ENCODE peak calls at places on chromosomes 1 and 21, in four cellular contexts. X is testis, U is GM12891, D is HCT116. O is an unnamed sample.

GRCh38 chr1:56404561-56405030 is 174.8 kb downstream of the PLPP3 start:
- DNase-seq in D (no peak), X (peak), U (no peak), O (no peak)

GRCh38 chr21:42381347-42381984 is 14.4 kb downstream of the TMPRSS3 start:
- DNase-seq in U (no peak), X (peak), D (peak), O (peak)

GRCh38 chr1:88783145-88783544 is 99.1 kb downstream of the PKN2 start:
- DNase-seq in U (no peak), X (no peak), D (no peak), O (no peak)

GRCh38 chr21:34560021-34560420 is 48.0 kb upstream of the KCNE1 start:
- DNase-seq in U (no peak), X (no peak), D (no peak), O (no peak)

GRCh38 chr1:180165509-180166435 is 11.1 kb downstream of the QSOX1 start:
- DNase-seq in X (no peak), D (no peak), U (no peak), O (no peak)

GRCh38 chr1:25658791-25659431 is 42.3 kb downstream of the MAN1C1 start:
- DNase-seq in D (no peak), X (peak), U (no peak), O (no peak)

GRCh38 chr1:53686371-53687267 is 52.3 kb downstream of the GLIS1 start:
- DNase-seq in X (no peak), D (no peak), U (no peak), O (no peak)

GRCh38 chr1:25028910-25029599 is 99.0 kb upstream of the RUNX3 start:
- DNase-seq in U (no peak), X (no peak), D (no peak), O (no peak)

GRCh38 chr1:155250246-155250632 is 5.0 kb downstream of the ENTREP3 start:
- DNase-seq in X (no peak), U (no peak), D (no peak), O (no peak)

GRCh38 chr1:10621906-10622305 is 147.2 kb downstream of the PEX14 start:
- DNase-seq in X (no peak), U (no peak), D (no peak), O (no peak)

GRCh38 chr1:17118706-17119075 is 560 bp downstream of the PADI2 start:
- DNase-seq in D (no peak), U (no peak), X (no peak), O (no peak)

GRCh38 chr1:37605061-37605650 is 9.4 kb upstream of the GNL2 start:
- DNase-seq in X (peak), U (no peak), D (no peak), O (no peak)

GRCh38 chr1:182299728-182300581 is 91.6 kb downstream of the GLUL start:
- DNase-seq in D (no peak), U (no peak), X (peak), O (no peak)

GRCh38 chr1:25503551-25504426 is 39.6 kb upstream of the LDLRAP1 start:
- DNase-seq in X (peak), D (peak), U (no peak), O (peak)

GRCh38 chr1:51736702-51737101 is 119.8 kb downstream of the OSBPL9 start:
- DNase-seq in D (peak), X (no peak), U (no peak), O (peak)

GRCh38 chr1:161747789-161748188 is 1.8 kb upstream of the DUSP12 start:
- DNase-seq in D (no peak), U (no peak), X (no peak), O (no peak)

GRCh38 chr1:161749509-161750407 is at the start of gene DUSP12:
- DNase-seq in U (peak), X (peak), D (peak), O (peak)
- TF ChIP-seq POLR2A in U (peak), X (no peak), D (peak), O (peak)

GRCh38 chr1:235941852-235942624 is 75.3 kb upstream of the LYST start:
- DNase-seq in D (no peak), U (no peak), X (no peak), O (peak)

GRCh38 chr1:235938714-235939487 is 72.2 kb upstream of the LYST start:
- DNase-seq in X (no peak), D (no peak), U (no peak), O (peak)

GRCh38 chr1:235942625-235942934 is 75.9 kb upstream of the LYST start:
- DNase-seq in U (no peak), D (no peak), X (no peak), O (no peak)

GRCh38 chr1:235939488-235939775 is 72.7 kb upstream of the LYST start:
- DNase-seq in X (no peak), U (no peak), D (no peak), O (no peak)

GRCh38 chr1:235940282-235940681 is 73.6 kb upstream of the LYST start:
- DNase-seq in X (no peak), U (no peak), D (no peak), O (no peak)
- TF ChIP-seq POLR2A in X (no peak), U (no peak), D (no peak), O (no peak)

DNA sequence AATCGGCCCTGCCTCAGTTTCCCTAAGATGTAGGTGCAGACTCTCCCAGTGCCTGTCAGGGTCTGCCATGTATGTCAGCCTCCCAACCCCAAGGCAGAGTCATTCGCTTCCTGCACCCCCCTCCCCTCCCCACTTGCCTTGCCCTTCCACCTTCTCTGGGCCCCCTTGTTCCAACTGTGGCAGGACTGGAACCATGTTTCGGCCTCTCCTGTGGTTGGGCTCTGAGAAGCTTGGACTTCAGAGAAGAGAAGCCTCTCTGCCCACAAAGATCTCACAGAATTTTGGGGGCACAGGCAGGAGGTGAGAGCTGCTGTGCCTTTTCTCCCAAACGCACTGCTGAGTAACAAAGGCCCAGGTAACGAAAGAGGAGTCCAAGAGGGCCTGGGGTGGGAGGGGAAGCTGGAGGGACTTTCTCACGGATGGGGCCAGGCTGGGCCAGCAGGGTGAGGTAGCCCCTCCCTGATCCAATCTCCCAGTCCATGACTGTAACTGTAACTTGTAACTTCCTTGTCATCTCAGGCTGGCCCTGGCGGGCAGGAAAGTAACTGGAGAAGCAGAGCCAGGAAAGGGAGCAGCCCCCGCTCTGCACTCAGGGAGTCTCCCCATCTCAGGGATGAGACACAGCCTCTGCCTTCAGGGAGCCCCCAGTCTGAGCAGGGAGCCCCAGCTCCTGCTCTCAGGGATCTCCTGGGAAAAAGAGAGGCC is 11.4 kb downstream of the CRABP2 start:
- DNase-seq in X (peak), U (no peak), D (no peak), O (no peak)
- TF ChIP-seq POLR2A in X (no peak), U (no peak), D (no peak), O (no peak)

GRCh38 chr21:33377221-33377620 is 26.0 kb upstream of the IFNGR2 start:
- DNase-seq in U (no peak), D (no peak), X (no peak), O (no peak)

GRCh38 chr21:33374080-33374873 is 28.9 kb upstream of the IFNGR2 start:
- DNase-seq in U (no peak), D (peak), X (peak), O (peak)

GRCh38 chr21:33380483-33380998 is 22.7 kb upstream of the IFNGR2 start:
- DNase-seq in U (no peak), D (peak), X (peak), O (peak)

GRCh38 chr21:33374874-33375644 is 28.2 kb upstream of the IFNGR2 start:
- DNase-seq in U (no peak), D (no peak), X (no peak), O (no peak)

GRCh38 chr21:33378081-33378480 is 25.1 kb upstream of the IFNGR2 start:
- DNase-seq in X (no peak), D (no peak), U (no peak), O (no peak)
- TF ChIP-seq POLR2A in X (no peak), D (no peak), U (no peak), O (no peak)

DNA sequence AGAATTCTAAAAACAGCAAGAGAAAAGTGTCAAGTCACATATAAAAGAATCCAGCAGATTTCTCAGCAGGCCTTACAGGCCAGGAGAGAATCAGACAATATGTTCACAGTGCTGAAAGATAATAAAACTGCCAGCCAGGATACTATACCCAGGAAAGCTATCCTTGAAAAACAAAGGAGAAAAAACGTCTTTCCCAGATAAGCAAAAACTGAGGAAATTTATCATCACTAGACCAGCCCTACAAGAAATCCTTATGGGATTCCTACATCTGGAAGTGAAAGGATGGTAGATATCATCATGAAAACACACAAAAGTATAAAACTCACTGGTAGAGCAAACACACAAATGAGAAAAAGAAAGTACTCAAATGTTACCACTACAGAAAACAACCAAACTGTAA is 25.2 kb upstream of the UTS2 start:
- DNase-seq in D (no peak), X (no peak), U (no peak), O (no peak)
- TF ChIP-seq POLR2A in D (no peak), X (no peak), U (no peak), O (no peak)

DNA sequence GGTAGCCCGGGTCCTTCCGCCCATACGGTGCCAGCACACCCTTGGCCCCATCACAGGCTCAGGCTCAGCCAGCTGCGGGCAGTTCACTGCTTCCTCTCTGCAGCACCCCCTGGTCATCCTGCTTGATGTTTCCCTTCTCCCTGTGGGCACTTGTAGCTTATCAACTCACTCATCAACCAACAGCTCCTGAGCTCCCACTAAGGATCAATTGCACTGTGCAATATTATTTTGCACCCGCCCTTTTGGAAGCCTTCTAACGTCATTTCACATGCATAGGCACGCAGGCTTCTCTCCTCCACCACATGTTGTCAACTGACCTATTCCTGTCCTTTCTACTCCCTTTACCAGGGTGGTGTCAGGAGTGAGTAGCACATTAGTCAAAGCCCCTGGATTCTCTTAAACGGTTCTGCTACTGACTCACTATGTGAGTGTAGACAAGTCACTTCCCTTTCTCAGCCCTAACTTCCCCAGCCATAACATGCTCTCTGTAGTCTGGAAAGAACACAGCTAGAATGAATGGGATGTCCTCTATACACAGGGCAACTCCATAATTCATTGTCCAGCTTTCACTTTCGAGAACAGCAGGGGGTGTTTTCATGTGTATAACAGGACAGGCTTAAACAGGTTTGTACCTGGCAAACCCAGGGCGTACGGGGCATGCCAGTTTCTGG is 47.1 kb upstream of the IRF2BP2 start:
- DNase-seq in D (peak), U (no peak), X (no peak), O (peak)
- TF ChIP-seq POLR2A in D (no peak), U (no peak), X (no peak), O (no peak)

GRCh38 chr21:41282412-41282811 is 34.2 kb upstream of the FAM3B start:
- DNase-seq in U (no peak), D (no peak), X (no peak), O (no peak)
- TF ChIP-seq POLR2A in U (no peak), D (no peak), X (no peak), O (no peak)

DNA sequence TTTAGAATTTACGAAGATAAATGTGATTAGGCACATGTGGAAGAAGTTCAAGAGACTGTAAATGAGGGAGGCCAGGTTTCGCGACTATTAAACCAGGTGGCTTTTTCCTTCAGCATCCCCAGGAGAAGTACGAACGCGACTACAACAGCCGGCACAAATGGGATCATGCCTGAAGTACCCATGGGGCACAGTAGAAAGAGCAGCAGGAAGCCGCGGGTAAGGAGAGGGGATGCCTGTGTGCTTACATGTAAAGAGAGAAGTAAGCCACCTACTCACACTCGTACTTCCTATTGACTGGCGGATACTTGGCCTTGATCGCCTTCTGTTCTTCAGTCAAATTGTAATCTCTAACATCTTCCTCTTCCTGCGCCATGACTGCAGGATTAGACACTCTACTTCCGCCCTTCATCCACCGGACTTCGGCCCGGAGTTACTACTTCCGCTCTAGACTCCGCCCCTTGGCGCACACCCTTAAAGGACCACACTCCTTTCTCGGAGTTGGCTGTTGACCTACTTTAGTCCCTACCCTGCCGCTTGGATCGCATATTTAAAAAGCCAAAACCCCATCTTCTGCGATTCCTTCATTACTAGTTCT is at the start of gene ZBTB8OS:
- DNase-seq in U (peak), X (peak), D (peak), O (peak)
- TF ChIP-seq POLR2A in U (peak), X (no peak), D (peak), O (peak)

GRCh38 chr1:226408285-226409184 is 642 bp upstream of the PARP1 start:
- DNase-seq in X (no peak), D (no peak), U (no peak), O (no peak)
- TF ChIP-seq POLR2A in X (no peak), D (peak), U (no peak), O (no peak)

O was measured in endothelial cell of umbilical vein.